ENCODE peak calls at places on chromosomes 11 and 22, in eight cellular contexts. One of them, this sample, is unnamed.

GRCh38 chr11:60251485-60252207 is 8.7 kb upstream of the MS4A4E start:
- DNase-seq in dermis microvascular lymphatic vessel endothelial cell: peak
- DNase-seq in ELR: peak
- DNase-seq in activated effector memory CD4-positive, alpha-beta T cell treated with anti-CD3 and anti-CD28 coated beads, Interleukin-2, amount 50 U/mL, for 16 hours: no peak
- DNase-seq in T-cell: no peak
- DNase-seq in HFF-Myc: no peak
- DNase-seq in breast epithelium: no peak
- DNase-seq in iris pigment epithelial cell: peak
- DNase-seq in this sample: no peak

GRCh38 chr22:42439821-42440674 is 7.8 kb upstream of the NFAM1 start:
- DNase-seq in dermis microvascular lymphatic vessel endothelial cell: no peak
- DNase-seq in ELR: peak
- DNase-seq in activated effector memory CD4-positive, alpha-beta T cell treated with anti-CD3 and anti-CD28 coated beads, Interleukin-2, amount 50 U/mL, for 16 hours: no peak
- DNase-seq in T-cell: no peak
- DNase-seq in HFF-Myc: no peak
- DNase-seq in breast epithelium: no peak
- DNase-seq in iris pigment epithelial cell: peak
- DNase-seq in this sample: no peak

GRCh38 chr22:19915287-19915954 is 26.2 kb upstream of the COMT start:
- DNase-seq in dermis microvascular lymphatic vessel endothelial cell: no peak
- DNase-seq in ELR: no peak
- DNase-seq in activated effector memory CD4-positive, alpha-beta T cell treated with anti-CD3 and anti-CD28 coated beads, Interleukin-2, amount 50 U/mL, for 16 hours: no peak
- DNase-seq in T-cell: no peak
- DNase-seq in HFF-Myc: no peak
- DNase-seq in breast epithelium: no peak
- DNase-seq in iris pigment epithelial cell: no peak
- DNase-seq in this sample: no peak

GRCh38 chr22:16972311-16972710 is 35.7 kb downstream of the GAB4 start:
- DNase-seq in dermis microvascular lymphatic vessel endothelial cell: no peak
- DNase-seq in ELR: no peak
- DNase-seq in activated effector memory CD4-positive, alpha-beta T cell treated with anti-CD3 and anti-CD28 coated beads, Interleukin-2, amount 50 U/mL, for 16 hours: no peak
- DNase-seq in T-cell: no peak
- DNase-seq in HFF-Myc: no peak
- DNase-seq in breast epithelium: no peak
- DNase-seq in iris pigment epithelial cell: no peak
- DNase-seq in this sample: no peak

GRCh38 chr11:5274340-5274739 is 4.6 kb upstream of the HBE1 start:
- DNase-seq in dermis microvascular lymphatic vessel endothelial cell: no peak
- DNase-seq in ELR: peak
- DNase-seq in activated effector memory CD4-positive, alpha-beta T cell treated with anti-CD3 and anti-CD28 coated beads, Interleukin-2, amount 50 U/mL, for 16 hours: no peak
- DNase-seq in T-cell: no peak
- DNase-seq in HFF-Myc: no peak
- DNase-seq in breast epithelium: no peak
- DNase-seq in iris pigment epithelial cell: peak
- DNase-seq in this sample: no peak

GRCh38 chr11:37504066-37504611 is 906.1 kb upstream of the RAG2 start:
- DNase-seq in dermis microvascular lymphatic vessel endothelial cell: no peak
- DNase-seq in ELR: peak
- DNase-seq in activated effector memory CD4-positive, alpha-beta T cell treated with anti-CD3 and anti-CD28 coated beads, Interleukin-2, amount 50 U/mL, for 16 hours: no peak
- DNase-seq in T-cell: no peak
- DNase-seq in HFF-Myc: peak
- DNase-seq in breast epithelium: no peak
- DNase-seq in iris pigment epithelial cell: peak
- DNase-seq in this sample: peak

GRCh38 chr11:120024586-120024985 is 113.3 kb downstream of the TRIM29 start:
- DNase-seq in dermis microvascular lymphatic vessel endothelial cell: no peak
- DNase-seq in ELR: no peak
- DNase-seq in activated effector memory CD4-positive, alpha-beta T cell treated with anti-CD3 and anti-CD28 coated beads, Interleukin-2, amount 50 U/mL, for 16 hours: no peak
- DNase-seq in T-cell: no peak
- DNase-seq in HFF-Myc: no peak
- DNase-seq in breast epithelium: no peak
- DNase-seq in iris pigment epithelial cell: no peak
- DNase-seq in this sample: no peak

GRCh38 chr11:109088061-109088460 is 333.9 kb upstream of the C11orf87 start:
- DNase-seq in dermis microvascular lymphatic vessel endothelial cell: no peak
- DNase-seq in ELR: no peak
- DNase-seq in activated effector memory CD4-positive, alpha-beta T cell treated with anti-CD3 and anti-CD28 coated beads, Interleukin-2, amount 50 U/mL, for 16 hours: no peak
- DNase-seq in T-cell: no peak
- DNase-seq in HFF-Myc: no peak
- DNase-seq in breast epithelium: no peak
- DNase-seq in iris pigment epithelial cell: no peak
- DNase-seq in this sample: no peak

GRCh38 chr11:11426226-11426915 is 73.3 kb upstream of the CSNK2A3 start:
- DNase-seq in dermis microvascular lymphatic vessel endothelial cell: no peak
- DNase-seq in ELR: peak
- DNase-seq in activated effector memory CD4-positive, alpha-beta T cell treated with anti-CD3 and anti-CD28 coated beads, Interleukin-2, amount 50 U/mL, for 16 hours: no peak
- DNase-seq in T-cell: no peak
- DNase-seq in HFF-Myc: no peak
- DNase-seq in breast epithelium: no peak
- DNase-seq in iris pigment epithelial cell: no peak
- DNase-seq in this sample: no peak

GRCh38 chr11:9757809-9758675 is 94.2 kb downstream of the SWAP70 start:
- DNase-seq in dermis microvascular lymphatic vessel endothelial cell: peak
- DNase-seq in ELR: peak
- DNase-seq in activated effector memory CD4-positive, alpha-beta T cell treated with anti-CD3 and anti-CD28 coated beads, Interleukin-2, amount 50 U/mL, for 16 hours: peak
- DNase-seq in T-cell: peak
- DNase-seq in HFF-Myc: no peak
- DNase-seq in breast epithelium: peak
- DNase-seq in iris pigment epithelial cell: peak
- DNase-seq in this sample: no peak

GRCh38 chr22:27799334-27800249 is 2.0 kb downstream of the MN1 start:
- DNase-seq in dermis microvascular lymphatic vessel endothelial cell: no peak
- DNase-seq in ELR: peak
- DNase-seq in activated effector memory CD4-positive, alpha-beta T cell treated with anti-CD3 and anti-CD28 coated beads, Interleukin-2, amount 50 U/mL, for 16 hours: no peak
- DNase-seq in T-cell: no peak
- DNase-seq in HFF-Myc: no peak
- DNase-seq in breast epithelium: no peak
- DNase-seq in iris pigment epithelial cell: peak
- DNase-seq in this sample: no peak

GRCh38 chr11:76321820-76322524 is 59.0 kb downstream of the THAP12 start:
- DNase-seq in dermis microvascular lymphatic vessel endothelial cell: no peak
- DNase-seq in ELR: no peak
- DNase-seq in activated effector memory CD4-positive, alpha-beta T cell treated with anti-CD3 and anti-CD28 coated beads, Interleukin-2, amount 50 U/mL, for 16 hours: no peak
- DNase-seq in T-cell: no peak
- DNase-seq in HFF-Myc: no peak
- DNase-seq in breast epithelium: no peak
- DNase-seq in iris pigment epithelial cell: no peak
- DNase-seq in this sample: no peak

GRCh38 chr11:44823920-44824704 is 97.3 kb downstream of the TSPAN18 start:
- DNase-seq in dermis microvascular lymphatic vessel endothelial cell: peak
- DNase-seq in ELR: no peak
- DNase-seq in activated effector memory CD4-positive, alpha-beta T cell treated with anti-CD3 and anti-CD28 coated beads, Interleukin-2, amount 50 U/mL, for 16 hours: no peak
- DNase-seq in T-cell: no peak
- DNase-seq in HFF-Myc: no peak
- DNase-seq in breast epithelium: no peak
- DNase-seq in iris pigment epithelial cell: no peak
- DNase-seq in this sample: no peak

GRCh38 chr22:26593763-26594162 is 3.8 kb upstream of the TPST2 start:
- DNase-seq in dermis microvascular lymphatic vessel endothelial cell: no peak
- DNase-seq in ELR: no peak
- DNase-seq in activated effector memory CD4-positive, alpha-beta T cell treated with anti-CD3 and anti-CD28 coated beads, Interleukin-2, amount 50 U/mL, for 16 hours: no peak
- DNase-seq in T-cell: no peak
- DNase-seq in HFF-Myc: no peak
- DNase-seq in breast epithelium: no peak
- DNase-seq in iris pigment epithelial cell: no peak
- DNase-seq in this sample: no peak

GRCh38 chr11:113773416-113774173 is at the start of gene ZW10:
- DNase-seq in dermis microvascular lymphatic vessel endothelial cell: peak
- DNase-seq in ELR: peak
- DNase-seq in activated effector memory CD4-positive, alpha-beta T cell treated with anti-CD3 and anti-CD28 coated beads, Interleukin-2, amount 50 U/mL, for 16 hours: peak
- DNase-seq in T-cell: peak
- DNase-seq in HFF-Myc: peak
- DNase-seq in breast epithelium: peak
- DNase-seq in iris pigment epithelial cell: peak
- DNase-seq in this sample: peak

GRCh38 chr11:132848336-132848735 is 684.0 kb downstream of the OPCML start:
- DNase-seq in dermis microvascular lymphatic vessel endothelial cell: no peak
- DNase-seq in ELR: no peak
- DNase-seq in activated effector memory CD4-positive, alpha-beta T cell treated with anti-CD3 and anti-CD28 coated beads, Interleukin-2, amount 50 U/mL, for 16 hours: no peak
- DNase-seq in T-cell: no peak
- DNase-seq in HFF-Myc: no peak
- DNase-seq in breast epithelium: peak
- DNase-seq in iris pigment epithelial cell: no peak
- DNase-seq in this sample: peak

GRCh38 chr11:64990222-64990918 is 6.4 kb downstream of the BATF2 start:
- DNase-seq in dermis microvascular lymphatic vessel endothelial cell: no peak
- DNase-seq in ELR: peak
- DNase-seq in activated effector memory CD4-positive, alpha-beta T cell treated with anti-CD3 and anti-CD28 coated beads, Interleukin-2, amount 50 U/mL, for 16 hours: no peak
- DNase-seq in T-cell: no peak
- DNase-seq in HFF-Myc: no peak
- DNase-seq in breast epithelium: no peak
- DNase-seq in iris pigment epithelial cell: peak
- DNase-seq in this sample: no peak

GRCh38 chr22:17496843-17497242 is 66.5 kb upstream of the SLC25A18 start:
- DNase-seq in dermis microvascular lymphatic vessel endothelial cell: no peak
- DNase-seq in ELR: no peak
- DNase-seq in activated effector memory CD4-positive, alpha-beta T cell treated with anti-CD3 and anti-CD28 coated beads, Interleukin-2, amount 50 U/mL, for 16 hours: no peak
- DNase-seq in T-cell: no peak
- DNase-seq in HFF-Myc: no peak
- DNase-seq in breast epithelium: no peak
- DNase-seq in iris pigment epithelial cell: no peak
- DNase-seq in this sample: no peak